ENCODE peak calls at places on chromosomes 1 and 21, in four cellular contexts. X is neural progenitor cell, C is HL-60, W is fibroblast of lung. G is an unnamed sample.

GRCh38 chr21:16087523-16087922 is 357.7 kb downstream of the USP25 start:
- DNase-seq in W (no peak), X (no peak), C (no peak), G (no peak)

GRCh38 chr1:53343831-53344668 is 16.2 kb upstream of the LRP8 start:
- DNase-seq in X (no peak), W (no peak), C (no peak), G (no peak)

GRCh38 chr1:31218705-31219104 is 21.0 kb downstream of the NKAIN1 start:
- DNase-seq in X (no peak), W (no peak), C (no peak), G (no peak)

GRCh38 chr1:219174672-219175564 is 1.2 kb downstream of the LYPLAL1 start:
- DNase-seq in X (peak; percentile 54), C (no peak), W (peak; percentile 89), G (peak; percentile 29)

GRCh38 chr21:37792046-37792445 is 124.2 kb downstream of the KCNJ6 start:
- DNase-seq in X (no peak), C (no peak), W (peak; percentile 42), G (no peak)

GRCh38 chr1:31787786-31788137 is 23.6 kb upstream of the ADGRB2 start:
- DNase-seq in X (no peak), C (no peak), W (no peak), G (no peak)

GRCh38 chr1:10564063-10564462 is 89.3 kb downstream of the PEX14 start:
- DNase-seq in W (peak; percentile 28), C (no peak), X (no peak), G (no peak)

GRCh38 chr1:72034827-72035226 is 247.5 kb downstream of the NEGR1 start:
- DNase-seq in X (no peak), W (no peak), C (no peak), G (no peak)

GRCh38 chr21:26826801-26827200 is 18.4 kb downstream of the ADAMTS1 start:
- DNase-seq in X (no peak), W (peak; percentile 9), C (no peak), G (no peak)

GRCh38 chr1:206506803-206507394 is 432 bp upstream of the RASSF5 start:
- DNase-seq in X (peak; percentile 45), W (no peak), C (no peak), G (no peak)

GRCh38 chr1:229845410-229846138 is 219.5 kb downstream of the URB2 start:
- DNase-seq in W (no peak), X (no peak), C (no peak), G (no peak)

GRCh38 chr1:194056169-194056568 is 869.8 kb upstream of the B3GALT2 start:
- DNase-seq in C (no peak), X (no peak), W (peak; percentile 12), G (no peak)

GRCh38 chr1:167747988-167748387 is 26.2 kb downstream of the MPZL1 start:
- DNase-seq in W (peak; percentile 72), C (no peak), X (no peak), G (no peak)

GRCh38 chr1:214296860-214297699 is 16.1 kb downstream of the SMYD2 start:
- DNase-seq in X (no peak), W (peak; percentile 73), C (no peak), G (no peak)

GRCh38 chr1:197486948-197487347 is 218.9 kb downstream of the CRB1 start:
- DNase-seq in X (no peak), W (peak; percentile 17), C (no peak), G (no peak)

GRCh38 chr1:32925360-32926142 is 24.4 kb upstream of the TMEM54 start:
- DNase-seq in C (no peak), X (peak; percentile 62), W (peak; percentile 23), G (no peak)

GRCh38 chr1:225863167-225863566 is 19.0 kb downstream of the TMEM63A start:
- DNase-seq in W (peak; percentile 49), C (no peak), X (no peak), G (no peak)

GRCh38 chr1:109885589-109885988 is 25.1 kb upstream of the CSF1 start:
- DNase-seq in W (no peak), X (no peak), C (no peak), G (no peak)

GRCh38 chr1:5756434-5757176 is 235.6 kb downstream of the NPHP4 start:
- DNase-seq in C (no peak), X (no peak), W (no peak), G (no peak)

GRCh38 chr21:31110430-31110829 is 72.2 kb upstream of the KRTAP19-8 start:
- DNase-seq in X (no peak), C (no peak), W (no peak), G (no peak)

GRCh38 chr21:42666918-42667317 is 13.5 kb downstream of the PDE9A start:
- DNase-seq in X (no peak), C (no peak), W (no peak), G (no peak)

GRCh38 chr1:22410401-22410800 is 41.2 kb upstream of the ZBTB40 start:
- DNase-seq in X (no peak), W (no peak), C (no peak), G (no peak)

GRCh38 chr21:34342476-34342875 is 21.3 kb upstream of the KCNE2 start:
- DNase-seq in X (no peak), C (no peak), W (no peak), G (no peak)

GRCh38 chr1:167332503-167332902 is 111.8 kb downstream of the POU2F1 start:
- DNase-seq in X (no peak), W (peak; percentile 39), C (no peak), G (no peak)

GRCh38 chr1:25566730-25567341 is 23.4 kb downstream of the LDLRAP1 start:
- DNase-seq in X (peak; percentile 25), C (no peak), W (peak; percentile 67), G (no peak)

GRCh38 chr1:56520202-56520601 is 59.2 kb downstream of the PLPP3 start:
- DNase-seq in X (no peak), C (no peak), W (no peak), G (no peak)

GRCh38 chr1:50271337-50271736 is 151.9 kb downstream of the DMRTA2 start:
- DNase-seq in X (no peak), W (no peak), C (no peak), G (no peak)

GRCh38 chr1:205374205-205375078 is 17.7 kb upstream of the KLHDC8A start:
- DNase-seq in X (no peak), W (peak; percentile 78), C (no peak), G (no peak)

GRCh38 chr1:89525169-89525855 is 683 bp downstream of the LRRC8B start:
- DNase-seq in C (peak; percentile 41), W (peak; percentile 25), X (peak; percentile 54), G (no peak)

GRCh38 chr1:36520056-36520455 is 37.3 kb upstream of the CSF3R start:
- DNase-seq in C (no peak), W (no peak), X (peak; percentile 29), G (no peak)

GRCh38 chr1:94856868-94857267 is 36.7 kb downstream of the SLC44A3 start:
- DNase-seq in X (no peak), C (no peak), W (no peak), G (no peak)

GRCh38 chr1:94856004-94856403 is 35.8 kb downstream of the SLC44A3 start:
- DNase-seq in X (no peak), C (no peak), W (no peak), G (no peak)

GRCh38 chr1:94852758-94853157 is 32.6 kb downstream of the SLC44A3 start:
- DNase-seq in C (no peak), X (no peak), W (peak; percentile 55), G (no peak)

GRCh38 chr1:94854458-94855306 is 34.5 kb downstream of the SLC44A3 start:
- DNase-seq in W (peak; percentile 93), X (peak; percentile 93), C (peak; percentile 50), G (peak; percentile 87)

DNA sequence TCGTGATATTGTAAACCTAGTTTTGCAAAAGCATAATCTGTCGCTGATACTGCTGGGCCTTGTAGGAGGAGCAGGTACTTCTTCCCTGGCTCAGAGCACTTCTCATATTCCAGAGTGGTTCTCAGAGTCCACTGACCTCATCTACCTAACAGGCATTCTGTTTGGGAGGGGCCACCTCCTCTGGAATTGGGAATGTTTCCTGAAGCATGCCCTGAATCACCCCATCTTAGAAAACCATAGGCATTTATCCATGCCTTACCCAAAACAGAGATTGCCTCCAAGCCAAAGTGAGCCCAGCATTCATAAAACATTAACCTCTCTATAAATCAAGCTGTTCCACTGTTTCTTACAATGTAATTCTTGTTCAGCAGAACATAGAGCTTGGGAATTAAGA is 35.1 kb downstream of the SLC44A3 start:
- DNase-seq in X (no peak), C (no peak), W (peak; percentile 27), G (no peak)
- H3K27ac ChIP-seq in X (no peak overlapping the region), C (no peak overlapping the region), W (no peak overlapping the region), G (peak overlapping the region; percentile 90)

GRCh38 chr1:12182410-12182946 is 15.7 kb downstream of the TNFRSF1B start:
- DNase-seq in X (no peak), C (no peak), W (no peak), G (no peak)
- H3K27ac ChIP-seq in X (no peak overlapping the region), C (peak overlapping the region; percentile 21), W (no peak overlapping the region), G (no peak overlapping the region)

GRCh38 chr1:203648281-203648680 is 21.6 kb downstream of the ATP2B4 start:
- DNase-seq in W (no peak), C (no peak), X (no peak), G (no peak)

GRCh38 chr1:203650012-203650836 is 23.6 kb downstream of the ATP2B4 start:
- DNase-seq in X (peak; percentile 86), W (peak; percentile 60), C (no peak), G (no peak)

GRCh38 chr1:203652718-203653461 is 26.3 kb downstream of the ATP2B4 start:
- DNase-seq in X (no peak), C (no peak), W (no peak), G (no peak)

GRCh38 chr1:203645996-203646395 is 19.4 kb downstream of the ATP2B4 start:
- DNase-seq in W (no peak), X (no peak), C (no peak), G (no peak)

GRCh38 chr1:203649551-203650011 is 22.9 kb downstream of the ATP2B4 start:
- DNase-seq in C (no peak), W (no peak), X (no peak), G (no peak)
- H3K27ac ChIP-seq in C (no peak overlapping the region), W (peak overlapping the region; percentile 70), X (no peak overlapping the region), G (peak overlapping the region; percentile 81)

GRCh38 chr1:87669671-87670070 is 341.0 kb downstream of the LMO4 start:
- DNase-seq in W (no peak), X (no peak), C (no peak), G (no peak)
- H3K27ac ChIP-seq in W (no peak overlapping the region), X (no peak overlapping the region), C (no peak overlapping the region), G (no peak overlapping the region)

G was measured in epithelial cell of prostate.